ENCODE peak calls at places on chromosomes 4 and X, in four cellular contexts. N, A, P and K are unnamed samples. For H4K20me1, the result is how much of the 10 kb centered on the place peaks cover.

GRCh38 chr4:95204873-95205272 is 343.9 kb downstream of the UNC5C start:
- DNase-seq in N (peak), A (peak), P (peak), K (no peak)

GRCh38 chrX:110795645-110796510 is at the start of gene CHRDL1:
- DNase-seq in N (no peak), A (no peak), P (no peak), K (peak)

GRCh38 chrX:44072631-44073030 is 99.4 kb upstream of the NDP start:
- DNase-seq in N (no peak), A (no peak), P (no peak), K (no peak)

GRCh38 chr4:142314686-142315085 is 531.4 kb downstream of the INPP4B start:
- DNase-seq in N (no peak), A (no peak), P (no peak), K (no peak)

GRCh38 chr4:95091272-95091671 is 333.5 kb downstream of the BMPR1B start:
- DNase-seq in N (no peak), A (no peak), P (no peak), K (no peak)

GRCh38 chrX:115561605-115562491 is 874 bp downstream of the PLS3 start:
- DNase-seq in N (peak), A (no peak), P (no peak), K (peak)

GRCh38 chrX:78333521-78333920 is 6.1 kb upstream of the CYSLTR1 start:
- DNase-seq in N (no peak), A (no peak), P (no peak), K (no peak)

GRCh38 chr4:119310826-119311225 is 11.1 kb downstream of the FABP2 start:
- DNase-seq in N (no peak), A (no peak), P (no peak), K (no peak)

GRCh38 chr4:147733614-147734344 is 1.9 kb downstream of the ARHGAP10 start:
- DNase-seq in N (no peak), A (no peak), P (no peak), K (peak)

GRCh38 chrX:111361751-111362150 is 50.2 kb downstream of the DCX start:
- DNase-seq in N (no peak), A (no peak), P (no peak), K (no peak)

GRCh38 chr4:48138936-48139335 is 4.9 kb upstream of the TXK start:
- DNase-seq in N (no peak), A (no peak), P (no peak), K (no peak)

GRCh38 chr4:48139688-48140087 is 5.6 kb upstream of the TXK start:
- DNase-seq in N (no peak), A (no peak), P (no peak), K (no peak)

GRCh38 chr4:48141048-48141447 is 7.0 kb upstream of the TXK start:
- DNase-seq in N (peak), A (no peak), P (peak), K (peak)

GRCh38 chr4:48138511-48138910 is 4.5 kb upstream of the TXK start:
- DNase-seq in N (no peak), A (no peak), P (no peak), K (no peak)

DNA sequence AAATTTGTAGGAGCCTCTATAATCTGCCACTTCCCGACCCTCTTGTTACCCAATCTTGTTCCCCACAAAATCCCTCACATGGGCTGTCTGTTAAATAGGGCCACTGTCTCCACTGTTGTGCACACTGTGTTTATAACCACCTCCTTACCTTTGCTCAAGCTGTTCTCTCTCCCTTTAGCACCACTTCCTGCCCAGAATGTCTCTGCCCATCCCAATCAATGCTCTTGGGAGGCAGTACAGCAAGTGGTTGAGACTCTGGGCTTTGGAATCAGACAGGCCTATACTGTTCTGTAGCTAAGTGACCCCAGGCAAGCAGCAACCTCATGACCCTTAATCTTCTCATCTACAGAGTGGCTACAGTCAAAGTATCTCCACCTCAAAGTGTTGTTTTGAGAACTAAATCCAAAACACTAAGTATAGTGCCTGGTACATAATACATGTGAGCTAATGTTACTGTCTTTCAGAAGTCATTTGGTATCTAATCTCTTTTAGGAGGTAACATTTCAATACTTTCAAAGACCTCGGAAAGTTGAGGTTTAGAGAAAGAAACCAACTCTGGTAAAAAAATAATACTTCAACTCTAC is 3.8 kb upstream of the TXK start:
- DNase-seq in N (no peak), A (no peak), P (no peak), K (no peak)
- H4K20me1 ChIP-seq in N (under half), A (under half), P (under half), K (under half)

DNA sequence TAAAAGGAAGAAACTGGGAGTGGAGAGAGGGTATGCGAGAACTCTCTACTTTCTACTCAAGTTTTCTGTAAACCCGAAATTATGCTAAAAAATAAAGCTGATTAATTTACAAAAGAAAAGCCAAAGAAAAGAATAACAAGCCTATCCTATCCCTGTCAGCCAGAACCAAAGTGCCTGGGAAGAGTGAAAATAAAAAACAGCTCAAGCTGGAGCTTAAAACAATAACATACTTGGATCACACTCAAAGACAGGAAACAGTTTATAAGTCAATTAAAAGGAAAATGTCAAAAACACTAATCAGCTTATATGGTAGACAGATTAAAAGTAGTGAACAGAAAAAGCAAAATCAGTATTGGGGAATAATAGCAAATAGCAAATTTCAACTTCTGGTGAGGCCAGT is 139.4 kb downstream of the FRYL start:
- DNase-seq in N (no peak), A (no peak), P (no peak), K (no peak)
- TF ChIP-seq ELF1 in N (no peak), A (no peak), P (no peak), K (no peak)

GRCh38 chr4:41377196-41377595 is 120.5 kb downstream of the UCHL1 start:
- DNase-seq in N (no peak), A (no peak), P (no peak), K (no peak)
- TF ChIP-seq SIN3A in N (no peak), A (no peak), P (no peak), K (no peak)

DNA sequence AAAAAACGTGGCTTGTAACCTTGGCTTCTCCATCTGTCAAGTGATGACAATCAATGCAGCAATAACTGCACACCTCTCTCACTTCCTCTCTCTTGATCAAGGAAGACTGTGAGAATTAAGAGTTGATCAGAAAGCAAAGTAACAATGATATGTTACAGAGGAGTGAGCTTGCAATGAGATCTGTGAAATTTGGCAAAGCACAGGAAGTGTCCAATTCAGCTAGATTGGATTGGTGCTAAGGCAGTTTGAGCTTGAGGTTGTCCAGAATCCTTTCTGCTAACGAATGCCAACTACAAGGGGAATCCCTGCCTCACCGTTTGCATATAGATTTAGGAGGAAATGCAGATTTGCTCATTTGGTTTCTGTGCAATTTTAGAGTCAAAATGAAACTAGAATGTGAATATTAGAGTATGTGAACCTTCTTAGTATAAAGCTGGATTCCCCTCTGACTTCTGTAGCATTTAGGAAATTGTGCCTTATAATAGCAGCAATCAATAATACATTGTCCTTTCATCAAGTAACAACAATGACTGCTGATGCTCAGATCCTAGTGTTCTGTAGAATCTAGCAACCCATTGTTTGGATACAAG is 346.4 kb downstream of the PTTG2 start:
- DNase-seq in N (no peak), A (no peak), P (no peak), K (no peak)
- H4K20me1 ChIP-seq in N (under half), A (under half), P (under half), K (under half)

DNA sequence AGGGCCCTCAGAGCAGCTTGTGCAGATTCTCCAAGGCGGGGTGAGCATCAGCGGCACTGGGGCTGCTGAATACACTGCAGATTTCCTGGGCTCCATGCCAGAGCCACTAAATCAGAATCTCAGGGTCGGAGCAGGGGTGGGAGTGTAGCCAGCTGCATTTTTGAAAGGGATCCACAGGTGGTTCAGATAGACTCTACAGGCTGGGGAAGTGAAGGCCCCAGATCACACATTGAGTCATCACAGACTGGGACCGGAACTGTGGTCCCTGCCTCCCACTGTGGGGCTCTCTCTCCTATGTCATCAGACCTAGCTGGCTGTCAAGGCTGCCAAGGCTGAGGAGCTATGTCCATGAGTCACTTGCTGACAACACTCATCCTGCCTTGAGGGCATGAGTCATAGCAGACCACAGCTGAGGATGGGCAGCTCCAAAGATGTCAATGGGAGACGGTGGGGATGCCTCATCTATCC is 162.3 kb upstream of the MAMLD1 start:
- DNase-seq in N (peak), A (peak), P (peak), K (peak)
- TF ChIP-seq ELF1 in N (no peak), A (no peak), P (no peak), K (peak)

GRCh38 chr4:76053730-76054129 is 17.9 kb upstream of the CXCL11 start:
- DNase-seq in N (peak), A (no peak), P (no peak), K (no peak)
- TF ChIP-seq SIN3A in N (no peak), A (no peak), P (no peak), K (no peak)

GRCh38 chrX:2705036-2705435 is 13.9 kb downstream of the CD99 start:
- DNase-seq in N (no peak), A (no peak), P (no peak), K (no peak)
- H4K20me1 ChIP-seq in N (under half), A (under half), P (under half), K (half or more)